ENCODE peak calls at places on chromosomes 13 and 19, in five cellular contexts. Z is HepG2, E is K562, Q is H1, N is GM12878. J is an unnamed sample.

GRCh38 chr13:105928901-105929300 is 606.6 kb downstream of the EFNB2 start:
- DNase-seq in Z (no peak), E (no peak), Q (no peak), N (no peak), J (no peak)

GRCh38 chr19:51022526-51022925 is 3.0 kb upstream of the KLK10 start:
- DNase-seq in Q (no peak), Z (no peak), N (no peak), E (no peak), J (no peak)

GRCh38 chr19:48520134-48520533 is 8.5 kb upstream of the LMTK3 start:
- DNase-seq in E (no peak), Z (no peak), Q (no peak), N (no peak), J (no peak)

GRCh38 chr19:22144394-22144793 is 52.4 kb downstream of the ZNF676 start:
- DNase-seq in Z (no peak), Q (no peak), N (no peak), E (peak; percentile 11), J (no peak)

GRCh38 chr19:55360902-55361301 is 2.2 kb downstream of the GARIN5B start:
- DNase-seq in Z (no peak), Q (no peak), N (no peak), E (no peak), J (no peak)

GRCh38 chr19:4669723-4670480 is at the start of gene MYDGF:
- DNase-seq in Z (peak; percentile 70), E (peak; percentile 99), N (peak; percentile 33), Q (peak; percentile 78), J (peak; percentile 81)

GRCh38 chr19:39362682-39363657 is 20.7 kb downstream of the SAMD4B start:
- DNase-seq in Z (no peak), E (no peak), Q (no peak), N (no peak), J (no peak)

GRCh38 chr13:107043016-107043957 is 475.4 kb upstream of the ARGLU1 start:
- DNase-seq in Z (no peak), E (no peak), N (no peak), Q (no peak), J (no peak)

GRCh38 chr13:36628986-36629385 is 44.8 kb upstream of the SERTM1 start:
- DNase-seq in E (no peak), Q (no peak), N (no peak), Z (no peak), J (no peak)

GRCh38 chr19:18594096-18594823 is 5.7 kb downstream of the REX1BD start:
- DNase-seq in Q (no peak), N (no peak), Z (no peak), E (peak; percentile 91), J (peak; percentile 57)

GRCh38 chr13:85659493-85659892 is 139.7 kb downstream of the SLITRK6 start:
- DNase-seq in N (no peak), Q (no peak), E (no peak), Z (no peak), J (no peak)

GRCh38 chr19:48967346-48968178 is 2.5 kb downstream of the FTL start:
- DNase-seq in E (no peak), Q (no peak), N (no peak), Z (peak; percentile 74), J (peak; percentile 92)

GRCh38 chr19:38402623-38402966 is 298 bp upstream of the FAM98C start:
- DNase-seq in Q (no peak), N (no peak), E (no peak), Z (no peak), J (no peak)

GRCh38 chr13:52832268-52832667 is 16.2 kb downstream of the PCDH8 start:
- DNase-seq in E (no peak), N (no peak), Q (no peak), Z (no peak), J (no peak)

GRCh38 chr13:24251525-24251924 is 57.9 kb upstream of the C1QTNF9 start:
- DNase-seq in Z (no peak), N (no peak), E (no peak), Q (no peak), J (no peak)

GRCh38 chr13:24671367-24672117 is 8.7 kb upstream of the ATP12A start:
- DNase-seq in Q (no peak), N (no peak), Z (peak; percentile 54), E (peak; percentile 38), J (peak; percentile 67)

GRCh38 chr19:28646629-28647028 is 566.3 kb downstream of the UQCRFS1 start:
- DNase-seq in Q (no peak), E (no peak), N (no peak), Z (no peak), J (no peak)

GRCh38 chr19:48635966-48636858 is 967 bp downstream of the DBP start:
- DNase-seq in E (no peak), N (no peak), Z (no peak), Q (no peak), J (no peak)

GRCh38 chr13:102392810-102393209 is 9.0 kb downstream of the FGF14 start:
- DNase-seq in E (no peak), Q (no peak), N (no peak), Z (no peak), J (no peak)

GRCh38 chr13:67650471-67650870 is 420.3 kb upstream of the PCDH9 start:
- DNase-seq in Z (no peak), E (no peak), N (no peak), Q (no peak), J (no peak)

GRCh38 chr13:51330741-51331140 is 8.8 kb upstream of the SERPINE3 start:
- DNase-seq in N (peak; percentile 7), E (no peak), Z (no peak), Q (no peak), J (no peak)

GRCh38 chr19:45527731-45528130 is 20.5 kb downstream of the VASP start:
- DNase-seq in N (no peak), Q (no peak), Z (no peak), E (no peak), J (no peak)

GRCh38 chr13:81872581-81872980 is 1531.7 kb upstream of the SPRY2 start:
- DNase-seq in N (no peak), Q (no peak), Z (peak; percentile 38), E (no peak), J (peak; percentile 14)

GRCh38 chr19:29088761-29089160 is 124.2 kb downstream of the UQCRFS1 start:
- DNase-seq in Z (no peak), N (no peak), E (no peak), Q (no peak), J (no peak)

GRCh38 chr19:10043286-10043927 is 30.1 kb downstream of the RDH8 start:
- DNase-seq in Q (no peak), Z (no peak), E (no peak), N (no peak), J (no peak)

GRCh38 chr13:49806126-49806536 is 13.6 kb upstream of the KPNA3 start:
- DNase-seq in Z (peak; percentile 90), E (no peak), Q (no peak), N (no peak), J (no peak)

GRCh38 chr19:5154129-5154798 is 185.4 kb downstream of the KDM4B start:
- DNase-seq in Q (no peak), E (peak; percentile 79), N (no peak), Z (peak; percentile 52), J (peak; percentile 26)

GRCh38 chr19:54403054-54403453 is 12.2 kb upstream of the TTYH1 start:
- DNase-seq in N (no peak), Z (no peak), Q (no peak), E (no peak), J (no peak)

GRCh38 chr19:2270157-2270571 is 11.8 kb downstream of the PEAK3 start:
- DNase-seq in E (peak; percentile 59), Z (no peak), Q (no peak), N (no peak), J (no peak)
- H3K4me1 ChIP-seq in E (peaks cover 25% of the 10 kb centered on the region), Z (peaks cover 60% of the 10 kb centered on the region), Q (no peaks in the 10 kb centered on the region), N (peaks cover 21% of the 10 kb centered on the region), J (peaks cover 28% of the 10 kb centered on the region)

GRCh38 chr19:33492951-33493350 is 28.6 kb downstream of the PEPD start:
- DNase-seq in E (no peak), N (no peak), Z (no peak), Q (no peak), J (no peak)

GRCh38 chr19:33492090-33492489 is 29.5 kb downstream of the PEPD start:
- DNase-seq in N (no peak), E (no peak), Z (no peak), Q (no peak), J (no peak)

GRCh38 chr19:33496016-33496415 is 25.6 kb downstream of the PEPD start:
- DNase-seq in Z (no peak), N (no peak), Q (no peak), E (no peak), J (no peak)

GRCh38 chr19:33496496-33496895 is 25.1 kb downstream of the PEPD start:
- DNase-seq in Q (no peak), Z (no peak), N (no peak), E (no peak), J (no peak)

DNA sequence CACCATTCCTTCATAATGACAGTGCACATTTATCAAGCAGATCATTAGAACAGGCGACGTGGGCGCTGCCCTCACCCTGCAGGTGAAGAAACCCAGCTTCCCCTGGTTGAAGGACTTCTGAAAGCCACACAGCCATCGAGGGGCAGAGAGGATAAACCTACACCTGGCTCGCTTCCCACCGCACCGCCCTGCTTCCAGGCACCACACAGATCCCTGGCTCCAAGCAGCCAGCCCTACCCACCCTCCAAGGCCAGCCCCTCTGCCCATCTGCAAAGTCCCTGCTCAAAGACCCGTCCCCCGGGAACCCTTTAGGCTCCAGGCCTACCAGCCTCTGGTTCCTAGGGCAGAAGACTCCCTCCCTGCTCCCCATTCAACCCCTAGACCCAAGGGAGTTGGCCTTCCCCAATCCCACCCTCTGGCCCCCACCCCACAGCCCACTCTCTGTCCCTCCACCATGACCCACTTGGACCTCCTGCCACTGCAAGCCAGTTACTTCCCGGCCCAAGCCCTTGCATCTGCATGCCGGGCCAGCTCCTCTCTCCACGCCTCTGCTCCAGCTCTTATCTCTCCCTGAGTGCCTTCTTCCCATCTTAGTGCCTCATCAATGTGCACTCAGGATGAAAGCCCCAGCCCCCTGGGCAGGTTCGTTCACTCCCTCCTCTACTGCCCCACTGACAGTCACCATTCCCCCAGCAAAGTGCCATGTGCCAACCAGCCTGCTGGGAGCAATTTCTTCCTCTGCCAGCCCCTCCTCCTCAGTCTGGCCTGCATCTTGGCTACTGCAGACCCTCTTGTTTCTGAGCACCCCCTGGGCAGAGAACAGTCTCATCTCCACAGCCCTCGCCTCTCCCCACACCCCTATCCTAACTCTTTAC is 28.0 kb downstream of the PEPD start:
- DNase-seq in N (no peak), Q (no peak), Z (no peak), E (no peak), J (no peak)
- TF ChIP-seq HDAC2 in N (no peak), Q (no peak), Z (no peak), E (no peak), J (no peak)

GRCh38 chr13:98524793-98525192 is 52.1 kb downstream of the STK24 start:
- DNase-seq in Z (no peak), N (no peak), Q (no peak), E (no peak), J (no peak)
- H3K4me1 ChIP-seq in Z (peaks cover 38% of the 10 kb centered on the region), N (peaks cover 78% of the 10 kb centered on the region), Q (no peaks in the 10 kb centered on the region), E (no peaks in the 10 kb centered on the region), J (peaks cover 9% of the 10 kb centered on the region)

GRCh38 chr19:17045907-17046502 is 19.4 kb upstream of the CPAMD8 start:
- DNase-seq in N (no peak), Q (no peak), Z (no peak), E (no peak), J (no peak)

GRCh38 chr19:17037184-17037583 is 10.6 kb upstream of the CPAMD8 start:
- DNase-seq in Z (no peak), N (no peak), E (no peak), Q (no peak), J (no peak)

GRCh38 chr19:17037966-17038500 is 11.4 kb upstream of the CPAMD8 start:
- DNase-seq in Q (no peak), N (no peak), Z (no peak), E (no peak), J (no peak)

GRCh38 chr19:17043744-17044143 is 17.1 kb upstream of the CPAMD8 start:
- DNase-seq in E (no peak), Z (no peak), N (no peak), Q (no peak), J (no peak)

GRCh38 chr19:17041994-17042393 is 15.4 kb upstream of the CPAMD8 start:
- DNase-seq in N (no peak), Z (no peak), E (no peak), Q (no peak), J (no peak)
- TF ChIP-seq HDAC2 in N (no peak), Z (no peak), E (no peak), Q (no peak), J (no peak)

J was measured in A549.